ENCODE peak calls at places on chromosomes 4 and X, in four cellular contexts. C is GM12878, T is K562, U is HL-60. B is an unnamed sample.

GRCh38 chr4:184282251-184282713 is 64.6 kb upstream of the ENPP6 start:
- DNase-seq in C (peak; percentile 80), T (no peak), U (no peak), B (no peak)

GRCh38 chrX:46258356-46258755 is 286.9 kb downstream of the ZNF674 start:
- DNase-seq in C (no peak), T (no peak), U (no peak), B (no peak)

GRCh38 chr4:2834001-2834921 is 9.4 kb upstream of the ADD1 start:
- DNase-seq in C (no peak), T (no peak), U (no peak), B (peak; percentile 15)

GRCh38 chrX:148593987-148594386 is 93.6 kb downstream of the AFF2 start:
- DNase-seq in C (no peak), T (no peak), U (peak; percentile 48), B (no peak)

GRCh38 chrX:27882695-27883094 is 74.9 kb downstream of the MAGEB10 start:
- DNase-seq in C (no peak), T (no peak), U (no peak), B (no peak)

GRCh38 chr4:98653890-98654867 is 4.2 kb downstream of the TSPAN5 start:
- DNase-seq in C (no peak), T (no peak), U (no peak), B (no peak)

GRCh38 chrX:130110379-130111219 is at the start of gene ELF4:
- DNase-seq in C (no peak), T (peak; percentile 82), U (peak; percentile 52), B (peak; percentile 56)

GRCh38 chrX:72478351-72478750 is 94.3 kb downstream of the HDAC8 start:
- DNase-seq in C (no peak), T (no peak), U (no peak), B (no peak)

GRCh38 chrX:51421972-51422371 is 74.4 kb downstream of the NUDT11 start:
- DNase-seq in C (no peak), T (no peak), U (no peak), B (no peak)

GRCh38 chr4:94444771-94445170 is 7.0 kb upstream of the PDLIM5 start:
- DNase-seq in C (no peak), T (no peak), U (no peak), B (no peak)

GRCh38 chr4:94448815-94449375 is 2.8 kb upstream of the PDLIM5 start:
- DNase-seq in C (no peak), T (no peak), U (no peak), B (no peak)

GRCh38 chr4:94446386-94446785 is 5.4 kb upstream of the PDLIM5 start:
- DNase-seq in C (no peak), T (no peak), U (no peak), B (no peak)

GRCh38 chr4:94451051-94451404 is 714 bp upstream of the PDLIM5 start:
- DNase-seq in C (no peak), T (no peak), U (no peak), B (no peak)

DNA sequence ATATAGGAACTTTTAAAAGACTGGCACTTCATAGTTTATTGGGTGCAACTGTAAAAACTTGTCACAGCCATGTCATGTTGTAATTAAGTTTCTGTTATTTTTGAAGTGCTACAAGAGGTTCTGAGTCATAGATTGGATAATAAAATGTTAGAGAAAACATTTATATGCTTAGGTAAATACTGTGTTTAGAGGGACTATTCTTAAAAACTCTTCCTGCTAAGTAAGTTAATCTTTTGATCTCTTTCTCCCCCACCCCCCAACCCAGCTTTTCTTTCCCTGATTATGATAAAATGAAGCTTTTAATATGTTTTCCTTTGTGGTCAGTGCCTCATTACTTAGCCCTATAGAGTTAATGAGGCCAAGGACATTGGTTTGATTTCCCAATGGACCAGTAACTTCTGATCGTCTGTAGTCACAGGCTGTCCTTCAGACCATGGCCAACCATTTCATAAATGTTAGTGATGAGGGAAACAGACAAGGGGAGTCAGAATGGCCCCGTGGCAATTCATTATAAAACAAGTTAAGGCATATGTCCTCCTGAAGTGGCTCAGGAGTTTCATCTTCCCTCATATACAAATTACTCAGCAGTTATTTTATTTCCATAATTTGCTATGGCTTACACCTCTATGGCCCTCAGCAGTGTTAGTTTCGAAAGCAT is 3.9 kb upstream of the PDLIM5 start:
- DNase-seq in C (no peak), T (no peak), U (no peak), B (no peak)
- TF ChIP-seq SPI1 in C (no peak), T (no peak), U (no peak), B (no peak)

GRCh38 chr4:103204114-103204513 is 6.0 kb upstream of the CENPE start:
- DNase-seq in C (no peak), T (peak; percentile 15), U (no peak), B (no peak)

GRCh38 chr4:103201724-103202123 is 3.6 kb upstream of the CENPE start:
- DNase-seq in C (no peak), T (no peak), U (no peak), B (no peak)

DNA sequence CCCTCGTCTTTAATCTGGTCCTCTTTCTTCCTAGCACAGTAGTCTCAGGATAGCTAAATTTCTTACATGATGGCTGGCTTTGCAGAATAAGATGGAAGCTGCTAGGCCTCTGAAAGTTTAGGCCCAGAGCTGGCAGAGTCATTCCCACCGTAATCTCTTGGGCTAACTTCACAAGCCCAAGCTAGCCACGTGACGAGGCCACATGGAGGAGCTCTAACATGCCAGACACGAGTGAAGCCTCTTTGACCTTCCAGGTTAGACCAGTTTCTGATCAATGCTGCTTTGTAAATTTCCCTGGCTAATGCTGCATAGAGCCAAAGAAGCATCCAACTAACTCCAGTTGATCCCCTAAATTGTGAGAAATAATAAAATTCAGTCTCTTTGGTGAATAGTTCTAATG is 9.5 kb upstream of the CENPE start:
- DNase-seq in C (no peak), T (peak; percentile 60), U (no peak), B (no peak)
- TF ChIP-seq SPI1 in C (no peak), T (no peak), U (no peak), B (no peak)

DNA sequence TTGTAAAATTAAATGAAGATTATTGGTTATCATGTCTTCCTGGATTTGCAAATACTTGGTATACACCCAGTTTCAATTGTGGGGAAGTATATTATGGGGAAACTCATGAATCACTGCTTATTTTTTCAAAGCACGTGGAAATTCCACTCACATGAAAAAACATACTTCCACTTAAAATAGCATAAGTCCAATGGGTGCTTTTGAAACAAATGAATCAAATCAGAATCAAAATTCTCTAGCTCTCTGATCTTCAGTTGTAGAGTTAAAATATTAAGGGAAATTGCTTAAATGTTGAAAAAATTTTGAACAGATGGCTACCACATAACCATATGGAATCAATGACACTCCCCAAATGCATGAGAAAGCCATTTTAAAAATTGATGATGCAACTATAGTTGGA is 93.0 kb downstream of the ARSF start:
- DNase-seq in C (no peak), T (no peak), U (no peak), B (no peak)
- TF ChIP-seq SPI1 in C (no peak), T (no peak), U (no peak), B (no peak)

DNA sequence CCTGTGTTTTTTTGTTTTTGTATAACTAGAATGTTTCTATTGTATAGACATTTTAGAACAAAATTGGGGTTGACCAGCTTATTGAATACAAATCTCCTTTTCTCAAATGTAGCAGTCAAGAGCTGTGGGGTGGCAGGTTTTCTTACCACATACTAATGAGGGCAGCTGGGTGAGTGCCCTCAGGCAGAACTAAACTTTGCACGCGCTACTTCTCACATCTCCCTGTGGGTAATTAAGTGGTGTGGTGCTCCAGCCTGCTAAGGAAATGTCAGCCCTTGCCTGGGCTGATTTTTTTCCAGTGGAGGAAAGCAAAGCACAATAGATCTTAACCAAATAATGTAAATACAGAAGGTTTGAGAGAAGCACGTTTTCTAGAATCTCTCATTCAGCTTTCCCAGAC is 717.6 kb upstream of the TENM3 start:
- DNase-seq in C (no peak), T (no peak), U (no peak), B (no peak)
- TF ChIP-seq SPI1 in C (no peak), T (no peak), U (no peak), B (no peak)

GRCh38 chr4:110061101-110061500 is 137.3 kb downstream of the ELOVL6 start:
- DNase-seq in C (no peak), T (peak; percentile 17), U (no peak), B (no peak)
- TF ChIP-seq SPI1 in C (no peak), T (no peak), U (no peak), B (no peak)

GRCh38 chr4:108592674-108592986 is 27.7 kb upstream of the RPL34 start:
- DNase-seq in C (no peak), T (no peak), U (no peak), B (no peak)

GRCh38 chr4:108590776-108591175 is 29.6 kb upstream of the RPL34 start:
- DNase-seq in C (no peak), T (no peak), U (no peak), B (no peak)

DNA sequence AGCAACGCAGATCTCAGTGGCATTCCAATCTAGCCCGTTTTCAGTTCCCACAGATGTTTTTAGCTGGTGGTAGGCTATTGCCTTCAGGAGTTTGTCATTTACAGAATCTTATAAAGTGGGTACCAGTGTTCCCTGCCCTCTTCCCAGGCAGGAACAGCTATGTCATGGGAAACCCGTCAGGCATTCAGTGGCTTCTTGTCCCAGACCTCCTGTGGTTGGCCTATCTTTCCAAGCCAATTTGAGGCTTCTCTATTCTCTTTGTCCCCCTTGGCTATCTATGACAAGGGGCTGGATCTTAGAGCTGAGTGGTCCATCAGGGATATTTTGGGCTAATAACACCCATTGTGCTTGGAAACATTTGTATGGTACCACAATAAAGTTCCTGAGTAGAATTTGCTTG is 33.6 kb upstream of the RPL34 start:
- DNase-seq in C (no peak), T (no peak), U (no peak), B (no peak)
- TF ChIP-seq SPI1 in C (no peak), T (no peak), U (no peak), B (no peak)

GRCh38 chrX:151974336-151975227 is at the start of gene GABRE:
- DNase-seq in C (no peak), T (peak; percentile 85), U (no peak), B (no peak)

GRCh38 chrX:151970027-151970426 is 4.4 kb downstream of the GABRE start:
- DNase-seq in C (no peak), T (no peak), U (no peak), B (no peak)

GRCh38 chrX:151973851-151974335 is 583 bp downstream of the GABRE start:
- DNase-seq in C (no peak), T (peak; percentile 47), U (no peak), B (no peak)

GRCh38 chrX:151973262-151973661 is 1.2 kb downstream of the GABRE start:
- DNase-seq in C (no peak), T (no peak), U (no peak), B (no peak)

GRCh38 chrX:151970661-151971060 is 3.8 kb downstream of the GABRE start:
- DNase-seq in C (no peak), T (no peak), U (no peak), B (no peak)
- TF ChIP-seq SPI1 in C (no peak), T (no peak), U (no peak), B (no peak)

GRCh38 chr4:114860791-114861190 is 252.6 kb downstream of the NDST4 start:
- DNase-seq in C (no peak), T (no peak), U (no peak), B (no peak)

DNA sequence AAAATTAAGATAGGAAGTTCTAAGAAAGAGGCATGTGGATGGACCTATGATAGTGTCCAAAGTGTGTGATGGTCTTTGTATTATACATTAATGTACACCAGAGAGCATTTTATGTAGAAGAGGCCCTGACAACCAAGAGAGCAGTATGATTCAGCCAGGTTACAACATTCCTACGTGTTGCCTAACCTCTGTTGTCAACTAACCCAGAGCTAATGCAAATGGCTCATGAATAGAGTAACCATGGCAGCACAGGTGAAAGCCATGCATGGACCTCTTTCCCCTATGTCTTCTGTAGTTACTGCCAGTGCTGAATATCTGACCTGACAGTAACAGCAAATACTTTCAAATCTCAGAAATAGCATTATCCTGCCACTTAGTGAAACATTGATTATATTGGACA is 255.6 kb downstream of the NDST4 start:
- DNase-seq in C (no peak), T (no peak), U (no peak), B (no peak)
- TF ChIP-seq SPI1 in C (no peak), T (no peak), U (no peak), B (no peak)